ENCODE peak calls at places on chromosomes 2 and 18, in five cellular contexts. G is tibial artery, N is SK-N-SH, B is right atrium auricular region, F is OCI-LY7. Y is an unnamed sample. For H3K4me1, the result is how much of the 10 kb centered on the place peaks cover.

GRCh38 chr18:31079973-31080372 is 22.2 kb downstream of the DSC2 start:
- DNase-seq in G (no peak), B (no peak), N (no peak), F (no peak), Y (no peak)

GRCh38 chr18:11901826-11902438 is 6.2 kb downstream of the MPPE1 start:
- DNase-seq in B (no peak), G (no peak), F (no peak), N (no peak), Y (no peak)

GRCh38 chr2:173388795-173389194 is 34.1 kb downstream of the CDCA7 start:
- DNase-seq in N (no peak), G (no peak), F (no peak), B (no peak), Y (no peak)

GRCh38 chr2:27705851-27706622 is 42.3 kb downstream of the SLC4A1AP start:
- DNase-seq in B (peak), G (peak), N (no peak), F (no peak), Y (peak)

GRCh38 chr2:101829018-101829396 is 131.5 kb downstream of the MAP4K4 start:
- DNase-seq in F (no peak), N (no peak), G (no peak), B (no peak), Y (no peak)

GRCh38 chr2:38620282-38620977 is 17.7 kb upstream of the HNRNPLL start:
- DNase-seq in G (no peak), N (no peak), F (no peak), B (no peak), Y (no peak)

GRCh38 chr2:165924950-165925349 is 28.6 kb downstream of the TTC21B start:
- DNase-seq in N (no peak), G (no peak), F (no peak), B (no peak), Y (no peak)

GRCh38 chr18:46740046-46740445 is 16.8 kb downstream of the ST8SIA5 start:
- DNase-seq in G (no peak), F (no peak), N (no peak), B (no peak), Y (no peak)

GRCh38 chr2:53235836-53236582 is 531.6 kb upstream of the CHAC2 start:
- DNase-seq in N (no peak), B (no peak), F (no peak), G (no peak), Y (no peak)

GRCh38 chr2:48530033-48530804 is at the start of gene STON1:
- DNase-seq in F (no peak), N (peak), B (no peak), G (peak), Y (peak)

GRCh38 chr2:171522057-171522803 is at the start of gene CYBRD1:
- DNase-seq in G (peak), N (peak), B (peak), F (no peak), Y (peak)

GRCh38 chr2:133322909-133323308 is 245.4 kb downstream of the NCKAP5 start:
- DNase-seq in N (no peak), B (no peak), G (no peak), F (no peak), Y (no peak)

GRCh38 chr2:133326651-133327397 is 241.4 kb downstream of the NCKAP5 start:
- DNase-seq in F (no peak), G (no peak), N (no peak), B (no peak), Y (no peak)

GRCh38 chr2:133324150-133324561 is 244.1 kb downstream of the NCKAP5 start:
- DNase-seq in F (no peak), N (no peak), B (no peak), G (no peak), Y (no peak)
- H3K4me1 ChIP-seq in F (under half), N (under half), B (under half), G (under half), Y (under half)

DNA sequence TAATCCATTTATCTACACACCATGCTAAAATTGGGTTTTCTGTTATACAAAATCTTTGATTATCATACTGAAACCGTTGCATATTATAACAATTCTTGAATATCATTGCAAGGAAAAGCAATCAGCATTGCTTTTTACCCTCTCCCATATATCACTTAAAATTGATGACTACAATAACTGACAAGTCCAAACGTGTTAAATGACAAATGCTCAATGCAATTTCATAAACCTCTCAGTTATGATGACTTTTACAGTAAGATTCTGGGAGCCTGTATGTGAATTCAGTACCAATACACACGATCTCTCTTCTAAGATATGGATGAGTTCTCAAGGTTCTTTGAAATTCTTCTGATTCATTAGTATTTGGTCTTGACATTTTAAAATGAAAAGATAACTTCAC is 368.5 kb upstream of the TRIB2 start:
- DNase-seq in F (no peak), N (no peak), B (no peak), G (no peak), Y (no peak)
- H3K4me1 ChIP-seq in F (under half), N (under half), B (under half), G (under half), Y (under half)

GRCh38 chr2:86219896-86220295 is 20.6 kb downstream of the MRPL35 start:
- DNase-seq in G (no peak), F (no peak), B (peak), N (no peak), Y (no peak)

GRCh38 chr2:86223098-86223681 is 23.9 kb downstream of the MRPL35 start:
- DNase-seq in N (peak), G (peak), F (no peak), B (peak), Y (peak)

GRCh38 chr2:86218124-86218523 is 18.9 kb downstream of the MRPL35 start:
- DNase-seq in F (no peak), G (no peak), N (no peak), B (peak), Y (no peak)

GRCh38 chr2:86223682-86224560 is 24.7 kb downstream of the MRPL35 start:
- DNase-seq in B (no peak), N (no peak), G (no peak), F (no peak), Y (no peak)

DNA sequence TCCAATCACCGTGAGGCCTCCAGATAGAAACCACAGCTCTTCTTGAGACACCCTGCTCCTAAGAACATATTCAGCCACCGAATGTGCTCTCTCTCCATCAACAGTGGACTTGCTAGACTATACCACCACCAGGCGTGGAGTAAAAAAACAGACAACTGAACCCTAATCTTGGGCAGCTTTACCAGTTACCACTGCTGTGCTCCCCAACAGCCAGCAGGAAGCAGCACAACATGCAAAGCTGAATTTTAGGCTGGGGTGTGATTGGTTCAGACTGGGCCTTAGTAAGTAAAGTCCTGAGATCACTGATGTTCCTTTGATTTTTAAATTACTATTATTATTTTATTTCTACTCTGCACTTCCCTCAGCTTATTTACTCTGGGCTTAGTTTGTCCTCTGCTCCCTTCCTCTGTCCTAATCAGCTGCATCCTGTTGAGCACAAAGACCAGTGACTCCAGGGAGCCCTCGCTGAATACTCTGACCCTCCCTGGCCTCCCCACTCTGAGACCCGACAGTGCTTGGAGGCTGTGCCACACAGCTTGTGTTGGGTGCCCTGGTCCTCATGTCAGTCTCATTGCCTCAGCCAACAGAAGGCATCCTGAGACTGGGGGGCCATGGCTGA is 21.9 kb downstream of the MRPL35 start:
- DNase-seq in B (peak), N (peak), F (peak), G (no peak), Y (no peak)
- H3K4me1 ChIP-seq in B (half or more), N (under half), F (under half), G (under half), Y (under half)

DNA sequence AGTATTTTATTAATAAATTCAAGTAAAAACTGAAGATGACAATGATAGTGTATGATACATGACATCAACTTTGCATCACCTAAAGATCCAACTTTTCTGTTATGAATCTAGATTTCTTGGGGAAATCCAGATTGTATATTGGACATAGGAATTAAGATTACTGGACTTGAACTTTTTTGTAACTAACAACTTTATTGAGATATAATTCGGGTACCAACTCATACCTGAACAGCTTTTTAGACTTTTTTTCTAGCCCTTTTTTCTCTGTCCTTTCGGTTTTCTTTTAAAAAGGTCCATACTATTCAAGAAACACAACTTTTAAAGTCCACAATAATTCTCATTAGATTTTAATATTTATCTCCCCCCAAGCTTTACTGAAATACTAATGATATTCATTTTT is 1.1 kb upstream of the SOCS6 start:
- DNase-seq in F (no peak), N (no peak), B (no peak), G (no peak), Y (no peak)
- H3K4me1 ChIP-seq in F (under half), N (under half), B (under half), G (under half), Y (under half)

DNA sequence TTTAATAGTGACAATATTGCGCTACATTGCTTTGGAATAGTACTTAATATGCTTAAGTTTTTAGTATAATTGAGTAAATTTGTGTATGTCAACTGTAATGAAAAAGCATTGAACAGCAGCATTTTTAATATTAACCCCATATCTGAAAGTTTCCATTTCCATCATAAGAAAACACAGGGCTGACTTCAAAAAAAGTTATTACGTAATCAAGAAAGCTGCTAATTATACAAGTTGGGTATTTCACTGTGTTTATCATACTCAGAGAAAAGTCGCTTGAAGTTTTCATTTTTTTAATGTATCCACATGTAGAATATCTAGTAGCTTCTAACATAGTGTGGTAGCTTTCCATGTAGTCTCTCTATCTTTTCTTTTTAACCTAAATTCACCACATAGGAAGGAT is 146.5 kb downstream of the PKP4 start:
- DNase-seq in G (no peak), B (no peak), N (no peak), F (no peak), Y (no peak)
- H3K4me1 ChIP-seq in G (under half), B (under half), N (under half), F (under half), Y (under half)